ENCODE peak calls at places on chromosomes 3 and 15, in ten cellular contexts. C is BE2C, L is SK-N-SH, V is hepatocyte, N is heart left ventricle, A is Peyer's patch, J is ovary, F is right atrium auricular region, X is psoas muscle, S is cardiac muscle cell. Y is an unnamed sample. For H3K4me1, the result is how much of the 10 kb centered on the place peaks cover.

GRCh38 chr15:80785335-80785734 is 6.2 kb downstream of the CEMIP start:
- DNase-seq in C (no peak), L (no peak), V (no peak), N (no peak), A (no peak), J (no peak), F (no peak), X (no peak), S (no peak), Y (no peak)

GRCh38 chr3:107384907-107385306 is 7.7 kb downstream of the CCDC54 start:
- DNase-seq in C (no peak), L (no peak), V (no peak), N (no peak), A (no peak), J (no peak), F (no peak), X (no peak), S (no peak), Y (no peak)

GRCh38 chr3:63908081-63908736 is 4.0 kb downstream of the SCAANT1 start:
- DNase-seq in C (no peak), L (peak), V (no peak), N (no peak), A (no peak), J (no peak), F (no peak), X (no peak), S (peak), Y (no peak)

GRCh38 chr3:115146418-115147328 is at the start of gene ZBTB20:
- DNase-seq in C (peak), L (peak), V (peak), N (peak), A (peak), J (peak), F (peak), X (peak), S (peak), Y (peak)

GRCh38 chr3:136862953-136863352 is 945 bp downstream of the NCK1 start:
- DNase-seq in C (no peak), L (no peak), V (no peak), N (no peak), A (no peak), J (no peak), F (no peak), X (no peak), S (no peak), Y (no peak)

GRCh38 chr3:8237893-8238292 is 263.7 kb upstream of the LMCD1 start:
- DNase-seq in C (no peak), L (no peak), V (no peak), N (no peak), A (no peak), J (no peak), F (no peak), X (no peak), S (peak), Y (no peak)

GRCh38 chr3:188205992-188206416 is 52.0 kb downstream of the LPP start:
- DNase-seq in C (no peak), L (no peak), V (peak), N (no peak), A (peak), J (no peak), F (peak), X (no peak), S (no peak), Y (no peak)

GRCh38 chr3:189530822-189531221 is 100.4 kb upstream of the TP63 start:
- DNase-seq in C (no peak), L (no peak), V (no peak), N (no peak), A (no peak), J (no peak), F (no peak), X (no peak), S (no peak), Y (peak)

GRCh38 chr3:119933197-119933596 is 151.3 kb downstream of the NR1I2 start:
- DNase-seq in C (no peak), L (no peak), V (no peak), N (no peak), A (no peak), J (no peak), F (no peak), X (no peak), S (no peak), Y (no peak)

DNA sequence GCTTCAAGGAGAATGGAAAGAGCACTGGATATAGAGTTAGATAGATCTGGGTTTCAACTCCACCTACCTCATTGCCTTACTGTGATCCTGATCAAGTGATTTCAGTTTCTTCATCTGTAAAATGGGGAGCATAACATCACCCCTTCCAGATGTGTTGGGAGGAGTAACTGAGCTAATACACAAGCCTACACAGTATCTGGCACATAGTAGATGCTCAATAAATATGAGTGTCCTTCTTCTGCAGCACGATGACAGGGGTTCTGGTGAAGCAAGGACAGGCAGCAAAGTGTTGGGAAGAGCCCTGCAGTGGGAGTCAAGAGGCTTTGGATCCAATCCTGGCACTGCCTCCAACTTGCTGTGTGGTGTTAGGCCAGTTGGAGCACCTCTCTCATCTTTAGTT is 270.0 kb downstream of the UACA start:
- DNase-seq in C (no peak), L (no peak), V (no peak), N (no peak), A (no peak), J (no peak), F (no peak), X (no peak), S (no peak), Y (no peak)
- H3K4me1 ChIP-seq in C (under half), L (under half), V (under half), N (half or more), A (under half), J (under half), F (under half), X (under half), S (under half), Y (under half)

DNA sequence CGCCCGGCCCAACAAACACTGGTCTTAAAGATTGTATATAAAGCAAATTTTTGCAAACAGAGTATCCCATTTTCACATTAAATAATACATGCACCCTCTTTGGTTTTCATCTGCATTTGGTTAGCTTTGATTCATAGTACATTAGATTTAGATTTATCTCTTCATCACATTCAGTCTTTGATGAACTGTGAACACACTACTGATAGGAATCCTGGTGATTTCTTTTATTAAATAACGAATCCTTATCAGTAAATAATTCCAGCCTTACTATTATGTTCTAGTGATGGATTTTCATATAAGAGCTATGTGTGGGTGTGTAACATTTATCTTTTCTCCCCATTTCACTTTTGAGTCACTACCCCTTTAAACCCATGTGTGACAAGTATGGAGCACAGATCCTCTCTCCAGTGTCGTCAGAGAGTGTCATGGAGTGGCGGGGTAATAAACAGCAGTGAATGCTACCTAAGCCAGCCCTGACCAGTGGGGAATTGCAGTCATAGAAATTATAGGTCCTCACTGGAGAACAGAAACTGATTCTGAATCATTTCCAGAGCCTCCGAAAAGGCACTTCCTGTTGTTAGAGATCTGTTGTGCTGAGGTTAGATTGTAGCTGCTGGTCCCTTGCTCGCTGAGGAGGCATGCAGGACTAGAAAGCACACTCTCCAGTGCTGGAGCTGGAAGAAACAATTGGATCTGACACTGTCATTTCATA is 22.0 kb downstream of the SLC7A14 start:
- DNase-seq in C (peak), L (peak), V (peak), N (no peak), A (no peak), J (no peak), F (no peak), X (no peak), S (no peak), Y (no peak)
- H3K4me3 ChIP-seq in C (peak), L (peak), V (no peak), N (peak), A (no peak), J (no peak), F (no peak), X (no peak), S (no peak), Y (no peak)

GRCh38 chr3:175426805-175427204 is 567.7 kb downstream of the NAALADL2 start:
- DNase-seq in C (no peak), L (no peak), V (no peak), N (no peak), A (no peak), J (no peak), F (no peak), X (no peak), S (no peak), Y (peak)

GRCh38 chr3:175421897-175422296 is 562.8 kb downstream of the NAALADL2 start:
- DNase-seq in C (no peak), L (no peak), V (no peak), N (no peak), A (no peak), J (no peak), F (no peak), X (no peak), S (no peak), Y (no peak)

DNA sequence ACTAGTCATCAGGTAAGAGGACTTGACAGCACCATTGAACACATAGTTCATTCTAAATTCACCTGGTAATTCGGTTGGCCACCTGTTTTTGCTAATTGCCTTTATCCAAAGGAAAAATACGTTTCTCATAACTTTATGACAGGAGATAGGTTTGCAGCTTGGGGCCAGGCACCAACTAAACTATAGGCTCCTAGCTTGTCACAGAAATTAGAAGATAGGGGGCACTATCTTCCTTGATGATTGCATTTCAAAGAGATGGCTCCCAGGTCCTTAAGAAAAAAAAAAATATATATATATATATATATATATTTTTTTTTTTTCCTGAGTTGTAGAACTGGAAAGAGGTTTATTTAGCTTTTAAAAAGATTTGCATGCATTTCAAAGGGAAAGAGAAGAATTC is 563.6 kb downstream of the NAALADL2 start:
- DNase-seq in C (no peak), L (no peak), V (no peak), N (no peak), A (no peak), J (no peak), F (no peak), X (no peak), S (no peak), Y (no peak)
- TF ChIP-seq CTCF in C (peak), L (no peak), V (no peak), N (no peak), A (no peak), J (no peak), F (no peak), X (no peak), S (no peak), Y (peak)

GRCh38 chr3:128420720-128421438 is 45.8 kb downstream of the DNAJB8 start:
- DNase-seq in C (no peak), L (no peak), V (no peak), N (no peak), A (no peak), J (no peak), F (no peak), X (no peak), S (no peak), Y (no peak)

GRCh38 chr3:128416578-128417150 is 50.0 kb downstream of the DNAJB8 start:
- DNase-seq in C (peak), L (peak), V (peak), N (no peak), A (no peak), J (no peak), F (no peak), X (no peak), S (no peak), Y (peak)

GRCh38 chr3:128420289-128420688 is 46.4 kb downstream of the DNAJB8 start:
- DNase-seq in C (no peak), L (no peak), V (no peak), N (no peak), A (no peak), J (no peak), F (no peak), X (no peak), S (no peak), Y (no peak)

GRCh38 chr3:128419311-128419710 is 47.4 kb downstream of the DNAJB8 start:
- DNase-seq in C (no peak), L (no peak), V (no peak), N (no peak), A (no peak), J (no peak), F (no peak), X (no peak), S (no peak), Y (no peak)

DNA sequence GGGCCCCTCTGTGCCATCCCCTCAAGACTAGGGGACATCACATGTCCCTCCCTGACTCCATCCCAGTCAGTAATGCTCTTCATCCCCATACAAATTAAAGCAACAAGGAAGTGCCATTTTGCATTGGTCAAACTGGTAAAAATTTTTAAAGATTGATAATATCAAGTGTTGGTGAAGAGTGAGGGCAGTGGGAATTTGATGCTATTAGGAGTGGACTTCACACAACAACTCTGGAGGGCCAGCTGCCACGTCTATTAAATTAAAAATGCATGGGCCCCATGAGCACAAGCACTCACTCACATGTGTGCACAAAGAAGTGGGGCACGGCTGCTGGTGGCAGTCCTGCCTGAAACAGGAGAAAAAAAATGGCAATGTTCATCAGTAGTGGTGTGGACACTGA is 47.8 kb downstream of the DNAJB8 start:
- DNase-seq in C (no peak), L (no peak), V (no peak), N (no peak), A (no peak), J (no peak), F (no peak), X (no peak), S (no peak), Y (no peak)
- H3K4me1 ChIP-seq in C (half or more), L (under half), V (under half), N (under half), A (under half), J (under half), F (under half), X (under half), S (under half), Y (under half)

GRCh38 chr15:55795031-55795430 is 52.1 kb upstream of the PRTG start:
- DNase-seq in C (no peak), L (no peak), V (no peak), N (no peak), A (no peak), J (no peak), F (no peak), X (no peak), S (no peak), Y (no peak)

GRCh38 chr15:55796321-55796965 is 53.5 kb upstream of the PRTG start:
- DNase-seq in C (no peak), L (no peak), V (peak), N (no peak), A (no peak), J (no peak), F (no peak), X (no peak), S (no peak), Y (peak)

GRCh38 chr15:55800216-55800615 is 57.3 kb upstream of the PRTG start:
- DNase-seq in C (peak), L (no peak), V (no peak), N (no peak), A (no peak), J (no peak), F (no peak), X (no peak), S (no peak), Y (no peak)

GRCh38 chr15:55802600-55803376 is 59.8 kb upstream of the PRTG start:
- DNase-seq in C (no peak), L (peak), V (no peak), N (no peak), A (no peak), J (no peak), F (no peak), X (no peak), S (peak), Y (no peak)

DNA sequence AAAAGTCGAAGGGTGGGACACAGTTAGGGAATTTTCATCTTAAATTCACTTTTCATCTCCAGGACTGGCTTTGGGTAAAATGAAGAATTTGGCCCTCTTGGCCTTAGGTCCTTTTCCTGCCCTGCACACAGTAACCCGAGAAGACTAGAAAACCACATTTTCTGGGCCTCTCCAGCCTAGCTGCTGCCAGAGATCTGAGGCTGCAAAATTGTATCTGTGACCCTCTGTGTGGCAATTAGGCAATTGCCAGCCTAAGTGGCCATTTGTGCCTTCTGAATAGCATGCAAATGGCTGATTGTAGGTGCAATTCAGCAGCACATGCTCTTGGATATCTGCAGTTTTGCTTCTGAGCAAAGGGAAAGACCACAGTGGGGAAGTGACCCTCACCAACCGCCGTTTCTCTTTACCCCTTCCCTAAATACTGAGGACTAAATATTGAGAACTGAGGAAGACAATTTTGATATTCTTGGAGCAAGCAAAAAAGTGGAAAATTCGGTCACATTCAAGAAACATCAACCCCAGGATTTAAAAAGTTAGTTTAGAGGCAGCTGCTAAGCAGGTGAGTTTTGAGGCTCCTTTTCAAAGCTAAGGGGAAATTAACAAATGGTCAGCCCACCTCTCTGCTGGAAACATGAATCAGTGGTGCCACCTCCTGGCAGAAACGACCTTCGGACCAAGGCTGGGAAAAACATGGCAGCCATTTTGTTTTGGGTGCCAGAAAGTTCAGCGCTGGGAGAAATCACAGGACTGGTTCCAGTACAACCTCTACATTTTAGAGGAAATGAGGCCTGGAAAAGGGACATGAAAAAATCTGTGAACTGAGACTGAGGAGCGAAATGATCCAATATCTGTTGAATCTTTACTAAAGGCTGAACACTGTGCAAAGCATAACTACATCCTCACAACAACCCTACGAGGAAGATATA is 56.6 kb upstream of the PRTG start:
- DNase-seq in C (peak), L (peak), V (peak), N (no peak), A (no peak), J (no peak), F (no peak), X (no peak), S (peak), Y (no peak)
- H3K4me3 ChIP-seq in C (no peak), L (no peak), V (no peak), N (no peak), A (no peak), J (no peak), F (no peak), X (no peak), S (no peak), Y (no peak)

Y was measured in mammary epithelial cell.